ENCODE peak calls at places on chromosomes 12 and 14, in four cellular contexts. One of them, this sample, is unnamed.

GRCh38 chr14:89630096-89630829 is 213.2 kb upstream of the FOXN3 start:
- DNase-seq in astrocyte of the spinal cord: no peak
- DNase-seq in SK-MEL-5: no peak
- DNase-seq in Right ventricle myocardium superior: no peak
- DNase-seq in this sample: no peak

GRCh38 chr14:55832122-55832911 is 252.3 kb downstream of the KTN1 start:
- DNase-seq in astrocyte of the spinal cord: peak; percentile 2
- DNase-seq in SK-MEL-5: no peak
- DNase-seq in Right ventricle myocardium superior: no peak
- DNase-seq in this sample: no peak

GRCh38 chr12:108289342-108290131 is 49.6 kb downstream of the CMKLR1 start:
- DNase-seq in astrocyte of the spinal cord: no peak
- DNase-seq in Right ventricle myocardium superior: peak; percentile 81
- DNase-seq in SK-MEL-5: no peak
- DNase-seq in this sample: no peak

GRCh38 chr14:36996857-36997590 is 175.4 kb downstream of the SLC25A21 start:
- DNase-seq in astrocyte of the spinal cord: no peak
- DNase-seq in SK-MEL-5: no peak
- DNase-seq in Right ventricle myocardium superior: no peak
- DNase-seq in this sample: no peak

GRCh38 chr14:99424306-99424877 is 56.3 kb downstream of the SETD3 start:
- DNase-seq in Right ventricle myocardium superior: no peak
- DNase-seq in SK-MEL-5: no peak
- DNase-seq in astrocyte of the spinal cord: no peak
- DNase-seq in this sample: no peak

GRCh38 chr14:95268350-95268749 is 51.4 kb downstream of the CLMN start:
- DNase-seq in SK-MEL-5: no peak
- DNase-seq in Right ventricle myocardium superior: no peak
- DNase-seq in astrocyte of the spinal cord: no peak
- DNase-seq in this sample: no peak

GRCh38 chr12:28974890-28975289 is 174.2 kb upstream of the FAR2 start:
- DNase-seq in Right ventricle myocardium superior: no peak
- DNase-seq in astrocyte of the spinal cord: no peak
- DNase-seq in SK-MEL-5: no peak
- DNase-seq in this sample: no peak

GRCh38 chr12:51156366-51156765 is 16.6 kb downstream of the TFCP2 start:
- DNase-seq in astrocyte of the spinal cord: no peak
- DNase-seq in Right ventricle myocardium superior: no peak
- DNase-seq in SK-MEL-5: no peak
- DNase-seq in this sample: no peak

GRCh38 chr14:59107819-59108218 is 80.6 kb upstream of the DAAM1 start:
- DNase-seq in Right ventricle myocardium superior: no peak
- DNase-seq in SK-MEL-5: no peak
- DNase-seq in astrocyte of the spinal cord: no peak
- DNase-seq in this sample: no peak

GRCh38 chr14:38262844-38263243 is 7.0 kb upstream of the CLEC14A start:
- DNase-seq in Right ventricle myocardium superior: no peak
- DNase-seq in SK-MEL-5: no peak
- DNase-seq in astrocyte of the spinal cord: no peak
- DNase-seq in this sample: no peak

GRCh38 chr12:49987620-49988303 is 15.0 kb downstream of the AQP6 start:
- DNase-seq in SK-MEL-5: no peak
- DNase-seq in Right ventricle myocardium superior: no peak
- DNase-seq in astrocyte of the spinal cord: no peak
- DNase-seq in this sample: no peak

GRCh38 chr12:67982165-67982563 is 7.1 kb upstream of the IFNG-AS1 start:
- DNase-seq in Right ventricle myocardium superior: no peak
- DNase-seq in SK-MEL-5: no peak
- DNase-seq in astrocyte of the spinal cord: peak; percentile 21
- DNase-seq in this sample: no peak

GRCh38 chr12:51341259-51342007 is 5.0 kb downstream of the CELA1 start:
- DNase-seq in astrocyte of the spinal cord: peak; percentile 75
- DNase-seq in Right ventricle myocardium superior: peak; percentile 56
- DNase-seq in SK-MEL-5: peak; percentile 78
- DNase-seq in this sample: no peak

GRCh38 chr14:82528011-82528410 is 994.4 kb upstream of the SEL1L start:
- DNase-seq in Right ventricle myocardium superior: no peak
- DNase-seq in astrocyte of the spinal cord: no peak
- DNase-seq in SK-MEL-5: no peak
- DNase-seq in this sample: no peak

GRCh38 chr14:68687746-68688145 is 105.1 kb downstream of the ZFP36L1 start:
- DNase-seq in astrocyte of the spinal cord: peak; percentile 93
- DNase-seq in SK-MEL-5: no peak
- DNase-seq in Right ventricle myocardium superior: no peak
- DNase-seq in this sample: no peak

GRCh38 chr12:94690199-94690695 is 39.9 kb upstream of the TMCC3 start:
- DNase-seq in SK-MEL-5: no peak
- DNase-seq in astrocyte of the spinal cord: no peak
- DNase-seq in Right ventricle myocardium superior: no peak
- DNase-seq in this sample: no peak

GRCh38 chr12:113874999-113875561 is 91.0 kb downstream of the RBM19 start:
- DNase-seq in astrocyte of the spinal cord: peak; percentile 77
- DNase-seq in SK-MEL-5: no peak
- DNase-seq in Right ventricle myocardium superior: no peak
- DNase-seq in this sample: no peak

GRCh38 chr12:12612403-12612802 is 727 bp downstream of the CREBL2 start:
- DNase-seq in SK-MEL-5: peak; percentile 93
- DNase-seq in Right ventricle myocardium superior: no peak
- DNase-seq in astrocyte of the spinal cord: peak; percentile 78
- DNase-seq in this sample: no peak

GRCh38 chr12:65935906-65936528 is 111.7 kb downstream of the HMGA2 start:
- DNase-seq in SK-MEL-5: peak; percentile 92
- DNase-seq in Right ventricle myocardium superior: no peak
- DNase-seq in astrocyte of the spinal cord: no peak
- DNase-seq in this sample: no peak

GRCh38 chr12:40827923-40828592 is 135.8 kb downstream of the CNTN1 start:
- DNase-seq in Right ventricle myocardium superior: no peak
- DNase-seq in astrocyte of the spinal cord: no peak
- DNase-seq in SK-MEL-5: no peak
- DNase-seq in this sample: no peak

GRCh38 chr12:121181181-121181580 is 28.7 kb upstream of the P2RX4 start:
- DNase-seq in SK-MEL-5: no peak
- DNase-seq in astrocyte of the spinal cord: no peak
- DNase-seq in Right ventricle myocardium superior: no peak
- DNase-seq in this sample: no peak

GRCh38 chr14:104514156-104514848 is 65.3 kb upstream of the C14orf180 start:
- DNase-seq in SK-MEL-5: no peak
- DNase-seq in Right ventricle myocardium superior: peak; percentile 60
- DNase-seq in astrocyte of the spinal cord: no peak
- DNase-seq in this sample: no peak

GRCh38 chr12:12837025-12837872 is 24.1 kb downstream of the DDX47 start:
- DNase-seq in SK-MEL-5: peak; percentile 76
- DNase-seq in astrocyte of the spinal cord: peak; percentile 83
- DNase-seq in Right ventricle myocardium superior: no peak
- DNase-seq in this sample: peak; percentile 38